ENCODE peak calls at places on chromosomes 16 and 17, in nine cellular contexts. H is Karpas-422; C is AG20443; G is kidney glomerular epithelial cell; F is NCI-H774; X is NCI-H1694; E is Peyer's patch; W is PC-9; O is activated CD4-positive, alpha-beta T cell treated with anti-CD3 and anti-CD28 coated beads, Interleukin-2, amount 10 ng/mL, durations not matched to agents 7 days and 5 days. R is an unnamed sample.

GRCh38 chr16:58732545-58733247 is 1.4 kb downstream of the GOT2 start:
- DNase-seq in W (no peak), G (peak), H (peak), X (no peak), E (no peak), O (no peak), F (no peak), C (no peak), R (peak)

GRCh38 chr16:86578056-86578455 is 293 bp upstream of the FOXL1 start:
- DNase-seq in F (no peak), E (no peak), C (no peak), H (no peak), O (no peak), W (no peak), X (no peak), G (peak), R (no peak)

GRCh38 chr17:63542942-63543821 is 7.1 kb upstream of the DCAF7 start:
- DNase-seq in O (no peak), E (no peak), H (no peak), C (peak), G (no peak), W (no peak), F (peak), X (no peak), R (peak)

GRCh38 chr16:1073566-1074378 is 1.2 kb downstream of the SSTR5 start:
- DNase-seq in F (no peak), G (no peak), W (no peak), C (no peak), H (no peak), E (no peak), X (no peak), O (no peak), R (no peak)

GRCh38 chr16:9114112-9114511 is 22.7 kb downstream of the HAPSTR1 start:
- DNase-seq in H (no peak), F (no peak), O (no peak), G (no peak), W (no peak), E (no peak), X (no peak), C (no peak), R (no peak)

GRCh38 chr17:49213399-49213798 is 2.9 kb downstream of the ABI3 start:
- DNase-seq in G (no peak), W (no peak), O (no peak), X (no peak), C (no peak), E (no peak), F (no peak), H (peak), R (no peak)

GRCh38 chr17:44362964-44363612 is 565 bp downstream of the FAM171A2 start:
- DNase-seq in C (peak), G (no peak), O (peak), F (peak), X (no peak), W (no peak), E (no peak), H (peak), R (peak)

GRCh38 chr16:71837150-71837549 is 8.6 kb upstream of the ATXN1L start:
- DNase-seq in E (no peak), O (no peak), F (no peak), W (no peak), C (no peak), X (no peak), G (no peak), H (no peak), R (no peak)

GRCh38 chr16:813204-813915 is 12.8 kb upstream of the GNG13 start:
- DNase-seq in W (no peak), F (no peak), G (peak), H (peak), C (peak), X (no peak), O (peak), E (no peak), R (peak)

GRCh38 chr17:8062807-8063483 is 24.1 kb downstream of the ALOX15B start:
- DNase-seq in H (no peak), X (no peak), F (no peak), C (no peak), O (no peak), E (no peak), G (no peak), W (no peak), R (no peak)

R was measured in GM03348.